ENCODE peak calls at places on chromosomes 12 and 14, in four cellular contexts. One of them, this sample, is unnamed.

GRCh38 chr12:91272456-91273063 is 89.9 kb upstream of the DCN start:
- DNase-seq in Peyer's patch: peak; percentile 49
- DNase-seq in kidney: peak; percentile 90
- DNase-seq in lower lobe of right lung: peak; percentile 53
- DNase-seq in this sample: no peak

GRCh38 chr12:2294651-2295475 is 242.1 kb downstream of the CACNA1C start:
- DNase-seq in kidney: no peak
- DNase-seq in lower lobe of right lung: peak; percentile 83
- DNase-seq in Peyer's patch: no peak
- DNase-seq in this sample: no peak

GRCh38 chr14:104876251-104876699 is 11.2 kb downstream of the CEP170B start:
- DNase-seq in Peyer's patch: no peak
- DNase-seq in lower lobe of right lung: no peak
- DNase-seq in kidney: peak; percentile 61
- DNase-seq in this sample: no peak

GRCh38 chr12:81863406-81863805 is 104.3 kb upstream of the PPFIA2 start:
- DNase-seq in Peyer's patch: no peak
- DNase-seq in kidney: no peak
- DNase-seq in lower lobe of right lung: no peak
- DNase-seq in this sample: no peak

GRCh38 chr12:26713885-26714383 is 119.1 kb downstream of the ITPR2 start:
- DNase-seq in Peyer's patch: no peak
- DNase-seq in kidney: no peak
- DNase-seq in lower lobe of right lung: no peak
- DNase-seq in this sample: no peak

GRCh38 chr12:95998611-95999300 is 2.6 kb upstream of the HAL start:
- DNase-seq in lower lobe of right lung: no peak
- DNase-seq in kidney: no peak
- DNase-seq in Peyer's patch: peak; percentile 68
- DNase-seq in this sample: no peak

GRCh38 chr12:22250762-22251161 is 83.7 kb downstream of the ST8SIA1 start:
- DNase-seq in Peyer's patch: no peak
- DNase-seq in kidney: no peak
- DNase-seq in lower lobe of right lung: no peak
- DNase-seq in this sample: no peak

GRCh38 chr12:28068467-28068866 is 95.9 kb upstream of the PTHLH start:
- DNase-seq in Peyer's patch: no peak
- DNase-seq in lower lobe of right lung: no peak
- DNase-seq in kidney: no peak
- DNase-seq in this sample: no peak

GRCh38 chr14:63192085-63192484 is 12.2 kb upstream of the RHOJ start:
- DNase-seq in kidney: no peak
- DNase-seq in lower lobe of right lung: no peak
- DNase-seq in Peyer's patch: no peak
- DNase-seq in this sample: no peak

GRCh38 chr12:26153421-26154154 is 28.8 kb upstream of the BHLHE41 start:
- DNase-seq in kidney: no peak
- DNase-seq in Peyer's patch: peak; percentile 58
- DNase-seq in lower lobe of right lung: no peak
- DNase-seq in this sample: peak; percentile 69

GRCh38 chr12:66085213-66085612 is 45.3 kb downstream of the LLPH start:
- DNase-seq in kidney: no peak
- DNase-seq in Peyer's patch: no peak
- DNase-seq in lower lobe of right lung: no peak
- DNase-seq in this sample: no peak

GRCh38 chr12:57145460-57146059 is 1.9 kb downstream of the LRP1-AS start:
- DNase-seq in Peyer's patch: no peak
- DNase-seq in lower lobe of right lung: no peak
- DNase-seq in kidney: no peak
- DNase-seq in this sample: no peak

GRCh38 chr12:88579572-88579940 is 715 bp downstream of the KITLG start:
- DNase-seq in Peyer's patch: peak; percentile 55
- DNase-seq in kidney: peak; percentile 61
- DNase-seq in lower lobe of right lung: peak; percentile 62
- DNase-seq in this sample: no peak

GRCh38 chr12:40917561-40917960 is 225.3 kb downstream of the CNTN1 start:
- DNase-seq in kidney: no peak
- DNase-seq in lower lobe of right lung: no peak
- DNase-seq in Peyer's patch: no peak
- DNase-seq in this sample: no peak

GRCh38 chr12:104494816-104495158 is 38.0 kb downstream of the CHST11 start:
- DNase-seq in Peyer's patch: no peak
- DNase-seq in kidney: no peak
- DNase-seq in lower lobe of right lung: no peak
- DNase-seq in this sample: no peak

GRCh38 chr12:47837190-47838171 is 17.8 kb upstream of the HDAC7 start:
- DNase-seq in lower lobe of right lung: peak; percentile 75
- DNase-seq in kidney: no peak
- DNase-seq in Peyer's patch: peak; percentile 86
- DNase-seq in this sample: no peak

GRCh38 chr12:14601692-14602091 is 34.0 kb upstream of the PLBD1 start:
- DNase-seq in lower lobe of right lung: no peak
- DNase-seq in kidney: no peak
- DNase-seq in Peyer's patch: no peak
- DNase-seq in this sample: no peak

GRCh38 chr14:95288672-95289322 is 30.9 kb downstream of the CLMN start:
- DNase-seq in Peyer's patch: no peak
- DNase-seq in lower lobe of right lung: no peak
- DNase-seq in kidney: no peak
- DNase-seq in this sample: no peak

GRCh38 chr14:77832301-77832700 is 32.4 kb downstream of the ADCK1 start:
- DNase-seq in Peyer's patch: no peak
- DNase-seq in lower lobe of right lung: no peak
- DNase-seq in kidney: no peak
- DNase-seq in this sample: no peak

GRCh38 chr14:22427771-22428228 is 161.2 kb downstream of the DAD1 start:
- DNase-seq in kidney: no peak
- DNase-seq in Peyer's patch: no peak
- DNase-seq in lower lobe of right lung: peak; percentile 54
- DNase-seq in this sample: no peak

GRCh38 chr14:22871200-22871961 is at the start of gene LRP10:
- DNase-seq in Peyer's patch: peak; percentile 97
- DNase-seq in lower lobe of right lung: peak; percentile 96
- DNase-seq in kidney: peak; percentile 97
- DNase-seq in this sample: peak; percentile 84

GRCh38 chr14:59028476-59029202 is 159.8 kb upstream of the DAAM1 start:
- DNase-seq in kidney: peak; percentile 81
- DNase-seq in lower lobe of right lung: peak; percentile 54
- DNase-seq in Peyer's patch: peak; percentile 73
- DNase-seq in this sample: peak; percentile 14

DNA sequence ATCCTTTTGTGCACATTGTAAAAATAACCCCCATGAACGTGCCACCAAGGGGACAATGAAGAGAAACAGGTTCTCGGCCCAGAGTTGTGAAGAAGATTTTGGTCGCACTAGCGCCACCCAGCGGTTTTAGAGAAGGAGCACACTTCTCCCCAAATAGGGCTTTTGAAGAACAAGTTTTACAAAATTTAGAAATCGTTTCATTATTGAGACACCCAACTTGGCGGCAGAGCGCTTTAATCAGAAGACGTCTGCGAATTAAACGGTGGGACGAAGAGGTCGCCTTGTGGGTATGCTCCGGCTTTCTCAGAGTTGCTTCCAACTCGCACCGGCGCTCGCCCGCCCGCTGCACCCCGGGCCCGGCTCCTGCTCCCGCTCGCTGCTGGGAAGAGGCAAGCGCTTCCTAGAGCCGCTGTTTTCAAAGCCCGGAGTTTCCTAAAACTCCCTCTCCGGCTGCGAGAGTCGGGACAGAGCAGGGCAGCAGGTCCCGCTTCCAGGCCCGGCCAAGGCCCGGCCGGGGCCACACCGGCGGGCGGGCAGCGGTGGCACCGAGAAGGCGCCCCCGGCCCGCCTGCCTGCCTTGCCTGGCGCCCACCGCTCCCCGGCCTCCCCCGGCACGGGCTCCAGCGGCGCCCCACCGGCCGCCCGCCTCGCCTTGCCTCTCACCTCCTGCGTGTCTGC is 672 bp downstream of the FOXA1 start:
- DNase-seq in lower lobe of right lung: peak; percentile 76
- DNase-seq in Peyer's patch: peak; percentile 85
- DNase-seq in kidney: peak; percentile 60
- DNase-seq in this sample: no peak
- H3K27ac ChIP-seq in lower lobe of right lung: peak overlapping the region; percentile 82
- H3K27ac ChIP-seq in Peyer's patch: no peak overlapping the region
- H3K27ac ChIP-seq in kidney: no peak overlapping the region
- H3K27ac ChIP-seq in this sample: peak overlapping the region; percentile 97

GRCh38 chr12:131507094-131507493 is 203.8 kb upstream of the SFSWAP start:
- DNase-seq in lower lobe of right lung: no peak
- DNase-seq in Peyer's patch: no peak
- DNase-seq in kidney: no peak
- DNase-seq in this sample: no peak

GRCh38 chr12:131509706-131510105 is 201.2 kb upstream of the SFSWAP start:
- DNase-seq in lower lobe of right lung: peak; percentile 64
- DNase-seq in Peyer's patch: no peak
- DNase-seq in kidney: no peak
- DNase-seq in this sample: no peak

GRCh38 chr12:131507881-131508280 is 203.0 kb upstream of the SFSWAP start:
- DNase-seq in lower lobe of right lung: no peak
- DNase-seq in Peyer's patch: peak; percentile 13
- DNase-seq in kidney: no peak
- DNase-seq in this sample: no peak

GRCh38 chr12:131505561-131505960 is 205.3 kb upstream of the SFSWAP start:
- DNase-seq in Peyer's patch: no peak
- DNase-seq in kidney: no peak
- DNase-seq in lower lobe of right lung: no peak
- DNase-seq in this sample: no peak

DNA sequence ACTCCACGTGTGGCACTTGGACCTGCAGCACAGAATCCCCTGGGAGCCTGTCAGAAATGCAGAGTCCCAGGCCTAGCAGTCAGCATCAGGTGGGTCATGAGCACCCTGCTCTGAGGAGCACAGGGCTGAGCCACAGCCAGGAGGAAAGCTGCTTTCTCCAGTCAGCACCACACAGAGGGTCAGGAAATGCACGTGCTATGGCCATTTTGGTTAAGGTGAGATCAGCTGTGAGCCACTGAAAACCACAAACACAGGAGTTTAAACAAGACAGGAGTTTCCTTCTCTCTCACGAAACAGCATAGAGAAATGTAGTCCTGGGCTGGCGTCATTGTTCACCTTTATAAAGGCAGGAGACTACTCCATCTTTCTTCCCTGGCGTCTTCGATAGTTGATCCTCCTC is 204.5 kb upstream of the SFSWAP start:
- DNase-seq in kidney: no peak
- DNase-seq in Peyer's patch: no peak
- DNase-seq in lower lobe of right lung: no peak
- DNase-seq in this sample: no peak
- H3K27ac ChIP-seq in kidney: no peak overlapping the region
- H3K27ac ChIP-seq in Peyer's patch: no peak overlapping the region
- H3K27ac ChIP-seq in lower lobe of right lung: no peak overlapping the region
- H3K27ac ChIP-seq in this sample: no peak overlapping the region

GRCh38 chr12:5684989-5685388 is 253.1 kb downstream of the NTF3 start:
- DNase-seq in lower lobe of right lung: no peak
- DNase-seq in Peyer's patch: no peak
- DNase-seq in kidney: no peak
- DNase-seq in this sample: no peak
- H3K27ac ChIP-seq in lower lobe of right lung: no peak overlapping the region
- H3K27ac ChIP-seq in Peyer's patch: no peak overlapping the region
- H3K27ac ChIP-seq in kidney: no peak overlapping the region
- H3K27ac ChIP-seq in this sample: no peak overlapping the region

DNA sequence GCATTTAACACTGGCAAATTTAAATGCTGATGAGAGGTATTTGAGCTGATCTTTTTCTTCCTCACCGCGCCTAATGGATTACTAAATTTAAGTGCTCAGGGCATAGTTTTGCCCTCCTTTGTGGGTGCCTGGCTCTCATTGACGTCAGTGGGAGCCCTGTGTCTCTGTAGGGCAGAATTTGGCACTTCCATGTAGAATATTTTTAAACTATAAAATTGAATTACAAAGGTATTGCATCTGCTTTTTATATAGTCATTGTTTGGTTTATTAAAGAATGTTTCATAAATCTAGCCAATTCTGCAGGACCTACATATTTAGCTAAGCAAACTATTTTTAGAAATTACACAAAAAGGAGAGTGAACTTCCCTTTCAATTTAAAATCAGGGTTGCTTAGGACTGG is 444.8 kb downstream of the AEBP2 start:
- DNase-seq in Peyer's patch: no peak
- DNase-seq in kidney: no peak
- DNase-seq in lower lobe of right lung: no peak
- DNase-seq in this sample: no peak
- H3K27ac ChIP-seq in Peyer's patch: no peak overlapping the region
- H3K27ac ChIP-seq in kidney: no peak overlapping the region
- H3K27ac ChIP-seq in lower lobe of right lung: no peak overlapping the region
- H3K27ac ChIP-seq in this sample: no peak overlapping the region

DNA sequence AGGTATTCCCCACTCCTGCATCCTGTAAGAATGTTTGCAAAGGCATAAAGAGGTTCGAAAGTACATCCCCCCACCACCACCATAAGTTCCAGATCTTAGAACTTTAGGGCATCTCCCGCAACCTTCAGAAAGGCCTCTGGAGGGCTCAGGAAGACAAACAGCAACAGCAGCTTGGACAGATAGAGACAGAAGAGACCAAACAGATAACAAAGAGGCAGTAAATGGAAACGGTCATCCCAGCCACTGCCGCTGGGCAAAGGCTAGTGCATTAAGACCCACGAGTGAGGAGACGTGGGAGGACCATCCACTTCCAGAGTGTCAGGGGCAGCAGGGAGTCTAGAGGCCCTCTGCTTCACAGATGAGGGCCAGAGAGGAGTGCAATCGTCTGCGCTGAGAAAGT is 124.3 kb downstream of the CRACR2A start:
- DNase-seq in Peyer's patch: no peak
- DNase-seq in kidney: no peak
- DNase-seq in lower lobe of right lung: no peak
- DNase-seq in this sample: no peak
- H3K27ac ChIP-seq in Peyer's patch: no peak overlapping the region
- H3K27ac ChIP-seq in kidney: no peak overlapping the region
- H3K27ac ChIP-seq in lower lobe of right lung: no peak overlapping the region
- H3K27ac ChIP-seq in this sample: no peak overlapping the region

GRCh38 chr12:122082621-122083356 is 4.2 kb downstream of the MLXIP start:
- DNase-seq in Peyer's patch: no peak
- DNase-seq in kidney: no peak
- DNase-seq in lower lobe of right lung: no peak
- DNase-seq in this sample: no peak
- H3K27ac ChIP-seq in Peyer's patch: peak overlapping the region; percentile 80
- H3K27ac ChIP-seq in kidney: peak overlapping the region; percentile 32
- H3K27ac ChIP-seq in lower lobe of right lung: peak overlapping the region; percentile 85
- H3K27ac ChIP-seq in this sample: no peak overlapping the region

GRCh38 chr12:120726510-120726793 is 826 bp downstream of the ACADS start:
- DNase-seq in lower lobe of right lung: peak; percentile 2
- DNase-seq in Peyer's patch: no peak
- DNase-seq in kidney: no peak
- DNase-seq in this sample: no peak
- H3K27ac ChIP-seq in lower lobe of right lung: peak overlapping the region; percentile 79
- H3K27ac ChIP-seq in Peyer's patch: no peak overlapping the region
- H3K27ac ChIP-seq in kidney: peak overlapping the region; percentile 11
- H3K27ac ChIP-seq in this sample: no peak overlapping the region

GRCh38 chr12:42129595-42130204 is 15.0 kb downstream of the GXYLT1 start:
- DNase-seq in kidney: no peak
- DNase-seq in Peyer's patch: peak; percentile 59
- DNase-seq in lower lobe of right lung: no peak
- DNase-seq in this sample: no peak
- H3K27ac ChIP-seq in kidney: no peak overlapping the region
- H3K27ac ChIP-seq in Peyer's patch: no peak overlapping the region
- H3K27ac ChIP-seq in lower lobe of right lung: no peak overlapping the region
- H3K27ac ChIP-seq in this sample: no peak overlapping the region

GRCh38 chr12:50573271-50573670 is 68.5 kb downstream of the DIP2B start:
- DNase-seq in kidney: no peak
- DNase-seq in lower lobe of right lung: no peak
- DNase-seq in Peyer's patch: no peak
- DNase-seq in this sample: no peak
- H3K27ac ChIP-seq in kidney: peak overlapping the region; percentile 11
- H3K27ac ChIP-seq in lower lobe of right lung: peak overlapping the region; percentile 38
- H3K27ac ChIP-seq in Peyer's patch: no peak overlapping the region
- H3K27ac ChIP-seq in this sample: no peak overlapping the region

This sample was measured in epithelial cell of prostate.